ENCODE peak calls at places on chromosomes 12 and 14, in ten cellular contexts. X is neural progenitor cell; Q is aorta; B is cerebellar cortex; D is GM04504; H is GM04503; U is Panc1; Y is sciatic nerve; N is activated CD4-positive, alpha-beta T cell treated with anti-CD3 and anti-CD28 coated beads, Interleukin-2, amount 50 U/mL, for 1 hour; I is CD8-positive, alpha-beta T cell. K is an unnamed sample.

GRCh38 chr14:104395941-104396681 is 183.5 kb upstream of the C14orf180 start:
- DNase-seq in X (no peak), Q (peak; percentile 66), B (no peak), D (no peak), H (no peak), U (no peak), Y (peak; percentile 55), N (no peak), I (no peak), K (no peak)

GRCh38 chr14:63759454-63759853 is 31.6 kb upstream of the SGPP1 start:
- DNase-seq in X (no peak), Q (no peak), B (no peak), D (peak; percentile 3), H (no peak), U (no peak), Y (no peak), N (no peak), I (peak; percentile 3), K (no peak)

GRCh38 chr12:66032739-66033138 is 97.8 kb downstream of the LLPH start:
- DNase-seq in X (no peak), Q (no peak), B (no peak), D (no peak), H (no peak), U (no peak), Y (no peak), N (no peak), I (no peak), K (no peak)

GRCh38 chr12:3453947-3454675 is 36.9 kb upstream of the PRMT8 start:
- DNase-seq in X (peak; percentile 25), Q (no peak), B (no peak), D (peak; percentile 9), H (peak; percentile 17), U (no peak), Y (no peak), N (no peak), I (no peak), K (no peak)

GRCh38 chr14:102949801-102950451 is 27.5 kb downstream of the AMN start:
- DNase-seq in X (no peak), Q (peak; percentile 85), B (peak; percentile 56), D (peak; percentile 12), H (peak; percentile 13), U (no peak), Y (no peak), N (no peak), I (no peak), K (no peak)

GRCh38 chr14:54509546-54510501 is at the start of gene CGRRF1:
- DNase-seq in X (peak; percentile 98), Q (peak; percentile 100), B (peak; percentile 98), D (peak; percentile 98), H (peak; percentile 88), U (peak; percentile 72), Y (peak; percentile 99), N (peak; percentile 94), I (peak; percentile 95), K (peak; percentile 99)

GRCh38 chr12:20415013-20415412 is 46.7 kb downstream of the PDE3A start:
- DNase-seq in X (no peak), Q (no peak), B (no peak), D (no peak), H (no peak), U (no peak), Y (no peak), N (no peak), I (no peak), K (no peak)

GRCh38 chr12:104896710-104897109 is 61.4 kb downstream of the SLC41A2 start:
- DNase-seq in X (no peak), Q (no peak), B (no peak), D (no peak), H (no peak), U (no peak), Y (no peak), N (no peak), I (no peak), K (no peak)

GRCh38 chr12:84843588-84844144 is 68.9 kb downstream of the SLC6A15 start:
- DNase-seq in X (no peak), Q (no peak), B (no peak), D (no peak), H (no peak), U (no peak), Y (no peak), N (no peak), I (no peak), K (no peak)

K was measured in upper lobe of right lung.